ENCODE peak calls at places on chromosomes 13 and 19, in five cellular contexts. K, U, J, F and P are unnamed samples.

GRCh38 chr13:114145256-114145655 is 12.8 kb upstream of the RASA3 start:
- DNase-seq in K (no peak), U (no peak), J (no peak), F (no peak), P (no peak)

GRCh38 chr19:2043269-2043641 is 7.8 kb downstream of the MKNK2 start:
- DNase-seq in K (no peak), U (no peak), J (no peak), F (no peak), P (no peak)

GRCh38 chr13:64568748-64569147 is 2661.4 kb downstream of the PCDH9 start:
- DNase-seq in K (no peak), U (no peak), J (no peak), F (no peak), P (no peak)

GRCh38 chr13:23715762-23716235 is 145.6 kb downstream of the TNFRSF19 start:
- DNase-seq in K (peak), U (peak), J (peak), F (no peak), P (no peak)

GRCh38 chr13:24187185-24187584 is 26.7 kb downstream of the SPATA13 start:
- DNase-seq in K (no peak), U (no peak), J (no peak), F (no peak), P (no peak)

GRCh38 chr13:100363874-100364273 is 224.7 kb downstream of the GGACT start:
- DNase-seq in K (no peak), U (no peak), J (no peak), F (no peak), P (no peak)

GRCh38 chr13:45623516-45624090 is 8.1 kb upstream of the ERICH6B start:
- DNase-seq in K (no peak), U (peak), J (peak), F (peak), P (no peak)

GRCh38 chr13:112587359-112587766 is 590 bp downstream of the TUBGCP3 start:
- DNase-seq in K (peak), U (peak), J (peak), F (no peak), P (peak)

GRCh38 chr13:97136418-97136817 is 85.7 kb upstream of the MBNL2 start:
- DNase-seq in K (no peak), U (no peak), J (no peak), F (no peak), P (no peak)

GRCh38 chr13:98478134-98479129 is 98.5 kb downstream of the STK24 start:
- DNase-seq in K (no peak), U (no peak), J (peak), F (peak), P (no peak)

GRCh38 chr19:48244289-48244688 is 11.4 kb downstream of the CARD8 start:
- DNase-seq in K (no peak), U (no peak), J (no peak), F (no peak), P (no peak)

GRCh38 chr19:15412832-15413231 is 6.0 kb downstream of the AKAP8L start:
- DNase-seq in K (no peak), U (no peak), J (no peak), F (no peak), P (no peak)

GRCh38 chr19:29702161-29702957 is 12.7 kb downstream of the C19orf12 start:
- DNase-seq in K (no peak), U (no peak), J (no peak), F (no peak), P (no peak)
- TF ChIP-seq USF2 in K (no peak), U (no peak), J (no peak), F (no peak), P (no peak)

GRCh38 chr19:50580240-50580639 is 12.0 kb upstream of the LRRC4B start:
- DNase-seq in K (no peak), U (no peak), J (no peak), F (no peak), P (no peak)

GRCh38 chr19:50580970-50581636 is 12.9 kb upstream of the LRRC4B start:
- DNase-seq in K (no peak), U (no peak), J (no peak), F (no peak), P (no peak)
- TF ChIP-seq ATF3 in K (no peak), U (no peak), J (peak), F (no peak), P (no peak)

GRCh38 chr13:37403776-37404497 is 194.6 kb downstream of the POSTN start:
- DNase-seq in K (no peak), U (no peak), J (no peak), F (no peak), P (no peak)
- TF ChIP-seq USF2 in K (no peak), U (no peak), J (no peak), F (no peak), P (no peak)

GRCh38 chr13:83086948-83087347 is 795.3 kb downstream of the SLITRK1 start:
- DNase-seq in K (no peak), U (no peak), J (no peak), F (no peak), P (no peak)
- TF ChIP-seq ATF3 in K (no peak), U (no peak), J (no peak), F (no peak), P (no peak)

GRCh38 chr13:32417995-32418394 is 9.9 kb downstream of the N4BP2L1 start:
- DNase-seq in K (no peak), U (no peak), J (no peak), F (no peak), P (no peak)
- TF ChIP-seq USF2 in K (no peak), U (no peak), J (no peak), F (no peak), P (no peak)

GRCh38 chr19:18543814-18544475 is 572 bp upstream of the FKBP8 start:
- DNase-seq in K (peak), U (peak), J (peak), F (peak), P (peak)
- TF ChIP-seq ATF3 in K (no peak), U (no peak), J (peak), F (no peak), P (no peak)